ENCODE peak calls at places on chromosomes 16 and 17, in eight cellular contexts. B is heart left ventricle; V is lower leg skin; H is CD8-positive, alpha-beta T cell; P is nephron progenitor cell; D is Calu3; C is osteocyte; N is mesothelial cell of epicardium. M is an unnamed sample.

GRCh38 chr16:70735141-70735979 is 49.5 kb upstream of the MTSS2 start:
- DNase-seq in B (peak), P (peak), H (no peak), D (no peak), N (no peak), V (peak), C (no peak), M (no peak)

GRCh38 chr17:70336411-70336810 is 167.1 kb downstream of the KCNJ2 start:
- DNase-seq in B (no peak), V (no peak), P (no peak), H (no peak), N (no peak), D (no peak), C (no peak), M (no peak)

GRCh38 chr17:38852771-38853291 is 690 bp downstream of the RPL23 start:
- DNase-seq in P (no peak), H (peak), V (no peak), N (no peak), D (no peak), C (no peak), B (no peak), M (no peak)

GRCh38 chr16:25108054-25108453 is 3.5 kb upstream of the LCMT1 start:
- DNase-seq in H (peak), V (no peak), P (no peak), C (no peak), B (no peak), D (peak), N (no peak), M (peak)

GRCh38 chr16:82360024-82360783 is 190.2 kb upstream of the MPHOSPH6 start:
- DNase-seq in B (no peak), V (no peak), C (peak), D (no peak), P (no peak), H (no peak), N (no peak), M (no peak)

GRCh38 chr17:39236981-39237441 is 11.3 kb upstream of the STAC2 start:
- DNase-seq in V (no peak), N (no peak), D (peak), B (no peak), C (no peak), P (no peak), H (no peak), M (no peak)

GRCh38 chr16:70772493-70772892 is 28.5 kb downstream of the VAC14 start:
- DNase-seq in P (no peak), N (no peak), V (no peak), B (no peak), H (no peak), D (no peak), C (no peak), M (no peak)

GRCh38 chr16:84790291-84790690 is 29.5 kb upstream of the CRISPLD2 start:
- DNase-seq in P (no peak), C (no peak), D (no peak), N (no peak), H (no peak), B (no peak), V (no peak), M (no peak)

GRCh38 chr16:74743668-74744299 is 30.8 kb downstream of the FA2H start:
- DNase-seq in B (no peak), V (peak), P (no peak), H (no peak), D (peak), N (no peak), C (no peak), M (no peak)

GRCh38 chr17:78387982-78388941 is 9.8 kb downstream of the PGS1 start:
- DNase-seq in D (no peak), P (no peak), V (no peak), N (no peak), C (no peak), H (no peak), B (peak), M (peak)

GRCh38 chr17:16040710-16041251 is 41.2 kb downstream of the TTC19 start:
- DNase-seq in P (no peak), N (no peak), C (no peak), B (no peak), H (no peak), D (no peak), V (no peak), M (no peak)

GRCh38 chr16:56916571-56917403 is 15.2 kb upstream of the HERPUD1 start:
- DNase-seq in H (no peak), D (no peak), V (no peak), B (no peak), C (no peak), P (no peak), N (no peak), M (peak)

GRCh38 chr16:25110392-25110947 is 1.1 kb upstream of the LCMT1 start:
- DNase-seq in C (no peak), B (no peak), P (no peak), V (no peak), D (no peak), H (no peak), N (no peak), M (no peak)

GRCh38 chr17:74201250-74201649 is 2.2 kb upstream of the RPL38 start:
- DNase-seq in P (no peak), N (no peak), B (no peak), C (no peak), H (no peak), V (no peak), D (no peak), M (no peak)

GRCh38 chr17:61411114-61411943 is 11.7 kb downstream of the TBX2 start:
- DNase-seq in C (peak), H (no peak), B (peak), N (peak), P (peak), V (peak), D (peak), M (peak)

GRCh38 chr17:61410555-61411089 is 11.0 kb downstream of the TBX2 start:
- DNase-seq in P (peak), V (no peak), C (no peak), D (no peak), B (peak), H (peak), N (peak), M (peak)

GRCh38 chr17:61410100-61410551 is 10.5 kb downstream of the TBX2 start:
- DNase-seq in C (no peak), V (no peak), P (no peak), H (no peak), B (no peak), D (no peak), N (no peak), M (peak)

GRCh38 chr17:61408151-61409041 is 8.8 kb downstream of the TBX2 start:
- DNase-seq in H (no peak), C (no peak), P (no peak), B (peak), N (no peak), V (no peak), D (no peak), M (no peak)

DNA sequence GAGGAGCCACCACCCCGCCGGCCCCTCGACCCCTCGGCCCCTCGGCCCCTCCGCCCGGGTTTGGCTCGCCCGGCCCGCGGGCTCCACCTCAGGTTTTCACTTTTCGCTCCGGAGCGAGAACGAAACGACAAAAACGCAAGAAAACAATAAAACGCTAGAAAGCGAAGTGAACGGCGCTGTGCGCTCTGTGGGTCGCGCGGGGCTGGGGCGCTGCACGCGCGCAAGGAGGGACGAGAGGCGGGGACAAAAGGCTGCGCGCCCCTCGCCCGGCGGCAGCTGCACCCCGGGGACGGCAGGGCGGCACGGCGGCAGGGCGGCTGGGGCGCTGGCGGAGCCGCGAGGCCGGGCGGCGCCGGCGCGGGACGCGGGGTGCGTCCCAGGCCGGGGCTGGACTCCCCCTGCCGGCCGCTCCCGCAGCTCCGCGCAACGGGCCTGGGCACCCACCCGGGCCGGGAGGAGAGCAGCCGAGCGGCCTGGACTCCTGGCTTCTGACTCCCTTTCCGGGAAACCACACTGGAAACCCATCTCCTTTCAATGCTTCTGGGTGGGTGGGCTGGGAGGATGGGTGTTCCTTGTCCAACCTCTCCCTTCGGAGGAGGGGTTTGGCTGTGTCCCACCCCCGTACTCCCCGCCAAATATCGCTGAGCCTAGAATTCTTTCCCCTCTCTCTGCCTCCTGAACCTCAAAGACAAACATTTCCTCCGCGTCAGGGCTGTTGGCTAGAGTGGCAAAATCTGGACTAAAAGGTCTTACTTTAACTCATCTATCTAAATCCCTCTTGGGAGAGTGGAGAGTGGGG is 9.9 kb downstream of the TBX2 start:
- DNase-seq in V (no peak), H (no peak), N (no peak), C (no peak), P (peak), D (peak), B (peak), M (peak)
- TF ChIP-seq CTCF in V (no peak), H (no peak), N (peak), C (peak), P (peak), D (peak), B (peak), M (peak)

DNA sequence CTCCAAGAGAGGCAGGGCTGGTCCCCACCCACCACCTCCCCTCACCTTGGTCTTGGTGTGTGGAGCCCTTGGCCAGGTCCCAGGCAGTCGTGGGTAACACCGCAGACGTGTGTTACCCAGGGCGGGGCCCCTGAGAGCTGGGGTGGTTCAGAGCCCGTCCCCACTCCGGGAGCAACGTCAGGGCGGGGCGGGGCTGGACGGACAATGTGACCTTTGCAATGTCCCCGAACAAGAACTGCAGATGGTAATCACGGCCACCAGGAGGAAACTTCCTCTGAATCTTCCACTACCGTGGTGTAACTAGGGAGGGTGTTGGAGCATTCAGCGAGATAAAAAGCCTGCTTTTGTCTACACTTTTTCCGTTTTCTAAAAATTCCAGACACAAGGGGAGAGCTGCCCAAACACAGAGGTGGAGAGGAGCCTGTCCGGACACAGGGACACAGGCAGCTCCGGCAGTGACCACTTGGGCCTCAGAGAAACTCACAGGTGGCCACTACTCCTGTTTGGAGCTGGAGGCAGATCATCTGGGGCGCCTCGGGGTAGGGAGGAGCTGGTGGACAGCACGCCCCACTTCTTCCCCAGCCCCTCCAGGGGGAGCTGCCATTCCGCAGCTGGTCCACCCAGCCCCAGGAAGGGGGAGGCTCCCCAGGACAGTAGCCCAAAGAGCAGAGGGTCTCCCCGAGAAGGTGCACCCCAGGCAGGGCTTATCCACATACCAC is 14.2 kb upstream of the SLC38A10 start:
- DNase-seq in H (peak), V (peak), P (peak), C (no peak), N (no peak), D (peak), B (peak), M (peak)
- TF ChIP-seq CTCF in H (no peak), V (peak), P (peak), C (peak), N (peak), D (peak), B (peak), M (peak)

DNA sequence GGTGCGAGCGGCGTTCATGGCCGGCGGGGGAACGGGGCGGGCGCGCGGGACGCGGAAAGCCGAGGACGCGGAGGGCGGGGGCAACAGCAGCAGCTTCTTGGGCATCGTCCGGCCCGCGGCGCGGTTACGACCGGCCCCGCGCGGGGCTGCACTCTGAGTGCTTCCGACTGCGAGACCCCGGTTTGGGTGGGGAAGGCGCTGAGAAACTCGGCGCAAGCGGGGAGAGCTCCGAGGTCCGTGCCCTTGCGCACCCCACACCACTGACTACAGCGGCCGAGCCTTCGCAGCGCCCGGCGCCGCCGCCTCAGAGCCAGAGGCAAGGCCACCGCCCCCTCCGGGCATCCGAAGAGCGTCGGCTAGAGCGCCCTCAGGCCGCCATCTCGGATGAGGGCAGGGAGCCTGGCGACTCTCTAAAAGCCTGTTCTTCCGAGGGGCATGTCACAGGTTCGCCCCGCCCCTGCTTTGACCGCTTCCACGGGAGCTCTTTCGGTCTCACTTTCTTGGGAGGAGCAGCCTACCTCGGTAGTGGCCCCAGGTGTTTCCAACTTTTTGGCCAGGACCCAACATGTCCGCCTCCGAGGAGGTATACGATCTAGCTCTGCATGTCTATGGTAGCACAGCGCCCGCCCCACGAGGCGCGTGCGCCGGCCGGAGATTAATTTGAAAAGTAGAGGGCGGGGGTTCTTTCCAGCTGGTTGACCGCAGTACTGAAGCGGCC is at the start of gene PRPSAP1:
- DNase-seq in D (peak), C (peak), N (peak), V (peak), H (peak), P (peak), B (peak), M (peak)
- TF ChIP-seq CTCF in D (peak), C (peak), N (no peak), V (peak), H (peak), P (peak), B (peak), M (no peak)

DNA sequence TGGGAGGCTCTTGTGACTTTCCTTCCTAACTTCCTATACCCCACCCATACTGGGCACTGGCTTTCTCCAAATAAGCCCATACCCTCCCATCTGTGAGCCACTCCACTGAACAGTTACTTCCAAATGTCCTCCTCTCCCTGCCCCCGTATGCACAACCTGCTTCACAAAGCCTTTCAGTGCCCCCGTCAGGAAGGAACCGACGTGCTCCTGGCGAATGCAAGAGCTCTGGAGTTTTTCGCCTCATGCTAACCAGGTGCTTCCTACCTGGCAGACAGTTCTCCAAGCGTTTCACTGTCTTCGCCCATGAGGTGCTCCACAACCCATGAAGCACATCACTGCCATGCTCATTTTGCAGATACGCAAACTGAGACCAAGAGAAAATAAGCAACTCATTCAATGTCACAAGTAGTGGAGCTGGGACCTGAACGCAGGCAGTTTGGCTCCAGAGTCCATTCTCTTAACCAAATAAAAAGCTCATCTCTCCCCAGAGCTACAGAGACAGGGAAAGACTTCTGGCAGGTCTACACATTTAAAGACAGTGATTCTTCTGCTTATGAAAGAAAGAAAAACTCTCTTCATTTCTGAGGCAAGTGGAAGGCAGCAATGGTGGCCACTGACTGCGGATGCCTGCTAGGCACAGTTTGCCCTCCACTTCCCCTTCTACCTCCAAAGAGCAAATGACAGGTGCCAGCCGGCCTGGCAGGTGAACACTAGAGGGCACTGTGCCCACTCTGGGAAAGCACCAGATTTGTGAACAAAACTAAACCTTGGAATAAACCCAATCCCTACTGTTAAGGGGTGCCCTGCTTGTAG is 23.8 kb downstream of the SPHK1 start:
- DNase-seq in C (no peak), H (peak), N (no peak), D (peak), V (no peak), P (peak), B (no peak), M (peak)
- TF ChIP-seq CTCF in C (peak), H (peak), N (peak), D (peak), V (no peak), P (peak), B (peak), M (peak)